ENCODE peak calls at places on chromosomes 4 and X, in seven cellular contexts. M is HCT116, C is HepG2, H is GM12878, U is K562, Q is SK-N-SH, O is H1. Z is an unnamed sample.

GRCh38 chr4:140049024-140049923 is 104.7 kb downstream of the MAML3 start:
- DNase-seq in M (no peak), C (peak), H (no peak), U (no peak), Q (peak), O (peak), Z (no peak)

GRCh38 chrX:15749642-15750610 is 11.9 kb downstream of the CA5B start:
- DNase-seq in M (no peak), C (no peak), H (no peak), U (no peak), Q (no peak), O (no peak), Z (peak)

GRCh38 chrX:123803331-123803983 is 56.4 kb upstream of the XIAP start:
- DNase-seq in M (peak), C (peak), H (no peak), U (peak), Q (peak), O (no peak), Z (peak)

GRCh38 chrX:120857240-120857639 is 18.4 kb downstream of the CT47B1 start:
- DNase-seq in M (peak), C (no peak), H (no peak), U (no peak), Q (no peak), O (peak), Z (peak)

GRCh38 chrX:119226431-119226830 is 9.7 kb upstream of the PGRMC1 start:
- DNase-seq in M (no peak), C (no peak), H (no peak), U (no peak), Q (no peak), O (no peak), Z (no peak)

GRCh38 chr4:3291411-3291968 is 1.3 kb upstream of the RGS12 start:
- DNase-seq in M (no peak), C (peak), H (no peak), U (no peak), Q (no peak), O (peak), Z (peak)

GRCh38 chr4:140653718-140654515 is 85.2 kb upstream of the UCP1 start:
- DNase-seq in M (no peak), C (no peak), H (no peak), U (no peak), Q (peak), O (peak), Z (no peak)

GRCh38 chrX:134718329-134719317 is 60.4 kb upstream of the PLAC1 start:
- DNase-seq in M (peak), C (no peak), H (peak), U (no peak), Q (no peak), O (no peak), Z (peak)

GRCh38 chr4:108181704-108182103 is 13.0 kb upstream of the LEF1 start:
- DNase-seq in M (no peak), C (peak), H (no peak), U (peak), Q (no peak), O (no peak), Z (no peak)

GRCh38 chr4:87807402-87807801 is 8.0 kb downstream of the IBSP start:
- DNase-seq in M (no peak), C (no peak), H (no peak), U (no peak), Q (no peak), O (no peak), Z (no peak)

GRCh38 chr4:4677825-4678522 is 136.1 kb upstream of the STX18 start:
- DNase-seq in M (peak), C (no peak), H (no peak), U (peak), Q (peak), O (peak), Z (no peak)

GRCh38 chr4:44118971-44119680 is 329.5 kb downstream of the KCTD8 start:
- DNase-seq in M (no peak), C (no peak), H (no peak), U (no peak), Q (no peak), O (no peak), Z (no peak)

GRCh38 chrX:135112096-135112729 is 8.1 kb downstream of the ETDB start:
- DNase-seq in M (peak), C (no peak), H (no peak), U (peak), Q (peak), O (peak), Z (no peak)

GRCh38 chrX:150313514-150313913 is 49.6 kb upstream of the MAMLD1 start:
- DNase-seq in M (no peak), C (no peak), H (no peak), U (no peak), Q (no peak), O (no peak), Z (no peak)

GRCh38 chrX:47489507-47490275 is 6.7 kb upstream of the ZNF41 start:
- DNase-seq in M (no peak), C (no peak), H (no peak), U (no peak), Q (no peak), O (no peak), Z (no peak)

GRCh38 chrX:153454901-153455550 is 9.2 kb upstream of the TREX2 start:
- DNase-seq in M (no peak), C (no peak), H (no peak), U (no peak), Q (no peak), O (no peak), Z (no peak)

GRCh38 chr4:108611360-108611759 is 9.0 kb upstream of the RPL34 start:
- DNase-seq in M (no peak), C (no peak), H (no peak), U (no peak), Q (no peak), O (no peak), Z (no peak)

GRCh38 chr4:47490550-47490949 is 5.5 kb downstream of the ATP10D start:
- DNase-seq in M (peak), C (peak), H (no peak), U (no peak), Q (peak), O (no peak), Z (no peak)

GRCh38 chr4:71709961-71710360 is 73.9 kb downstream of the GC start:
- DNase-seq in M (no peak), C (no peak), H (no peak), U (no peak), Q (no peak), O (no peak), Z (peak)

GRCh38 chr4:118086334-118086733 is 52.0 kb downstream of the NDST3 start:
- DNase-seq in M (peak), C (no peak), H (no peak), U (no peak), Q (no peak), O (no peak), Z (no peak)

GRCh38 chr4:1584498-1584897 is 99.6 kb downstream of the FAM53A start:
- DNase-seq in M (no peak), C (no peak), H (no peak), U (no peak), Q (no peak), O (no peak), Z (no peak)

GRCh38 chr4:20356565-20356964 is 104.9 kb downstream of the SLIT2 start:
- DNase-seq in M (no peak), C (no peak), H (no peak), U (no peak), Q (peak), O (no peak), Z (no peak)

GRCh38 chrX:10859353-10859752 is 239.0 kb upstream of the MID1 start:
- DNase-seq in M (no peak), C (no peak), H (no peak), U (no peak), Q (no peak), O (no peak), Z (no peak)
- TF ChIP-seq JUND in M (no peak), C (no peak), H (no peak), U (no peak), Q (no peak), O (no peak), Z (no peak)

GRCh38 chr4:124090007-124090406 is 622.5 kb downstream of the ANKRD50 start:
- DNase-seq in M (no peak), C (no peak), H (no peak), U (no peak), Q (no peak), O (no peak), Z (no peak)

GRCh38 chr4:124083706-124084105 is 628.8 kb downstream of the ANKRD50 start:
- DNase-seq in M (no peak), C (no peak), H (no peak), U (no peak), Q (no peak), O (no peak), Z (no peak)

GRCh38 chr4:124085561-124086180 is 626.9 kb downstream of the ANKRD50 start:
- DNase-seq in M (no peak), C (no peak), H (no peak), U (no peak), Q (no peak), O (no peak), Z (no peak)
- TF ChIP-seq JUND in M (no peak), C (no peak), H (no peak), U (no peak), Q (no peak), O (no peak), Z (no peak)

GRCh38 chr4:38154681-38155588 is 194.7 kb downstream of the PTTG2 start:
- DNase-seq in M (no peak), C (no peak), H (no peak), U (no peak), Q (no peak), O (no peak), Z (no peak)
- TF ChIP-seq JUND in M (no peak), C (no peak), H (no peak), U (no peak), Q (no peak), O (no peak), Z (no peak)

DNA sequence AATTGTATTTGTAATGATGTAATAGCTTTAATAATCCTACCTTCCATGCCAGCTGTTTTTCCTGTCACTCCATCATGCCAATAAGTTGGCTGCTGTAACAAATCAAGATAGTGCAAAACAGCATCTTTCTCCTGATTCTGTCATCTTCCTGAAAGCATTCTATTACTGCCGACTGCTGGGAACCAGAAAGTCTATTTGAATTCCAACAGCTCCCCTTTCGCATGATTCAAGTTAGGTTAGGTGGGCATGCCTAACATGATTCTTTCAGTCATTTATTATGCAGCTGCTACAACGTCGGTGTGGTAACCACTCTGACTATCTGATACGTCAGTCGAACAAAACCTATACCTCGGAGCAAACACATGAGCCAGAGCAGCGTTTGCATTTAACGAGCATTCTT is 127.9 kb upstream of the DMD start:
- DNase-seq in M (no peak), C (no peak), H (no peak), U (no peak), Q (no peak), O (no peak), Z (no peak)
- TF ChIP-seq JUND in M (no peak), C (no peak), H (no peak), U (no peak), Q (no peak), O (no peak), Z (no peak)

DNA sequence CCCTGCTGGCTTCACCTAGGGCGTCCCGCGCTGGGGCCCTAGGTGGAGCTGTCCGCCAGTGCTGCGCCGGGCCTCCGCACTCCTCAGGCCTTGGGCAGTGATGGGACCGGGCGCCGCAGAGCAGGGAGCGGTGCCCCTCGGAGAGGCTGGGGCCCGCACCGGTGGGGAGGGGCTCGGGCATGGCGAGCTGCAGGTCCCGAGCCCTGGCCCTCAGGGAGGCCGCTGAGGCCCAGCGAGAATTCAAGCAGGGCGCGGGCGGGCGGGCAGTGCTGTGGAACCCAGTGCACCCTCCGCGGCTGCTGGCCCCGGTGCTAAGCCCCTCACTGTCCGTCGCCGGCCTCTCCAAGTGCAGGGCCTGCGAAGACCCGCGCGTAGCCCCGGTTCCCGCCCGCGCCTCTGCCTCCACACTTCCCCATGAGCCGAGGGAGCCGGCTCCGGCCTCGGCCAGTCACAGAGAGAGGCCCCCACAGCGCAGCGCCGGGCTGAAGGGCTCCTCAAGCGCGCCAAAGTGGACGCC is 565.1 kb upstream of the NDST4 start:
- DNase-seq in M (no peak), C (no peak), H (no peak), U (no peak), Q (no peak), O (no peak), Z (no peak)
- TF ChIP-seq JUND in M (no peak), C (no peak), H (no peak), U (no peak), Q (no peak), O (no peak), Z (no peak)

GRCh38 chrX:31057691-31058090 is 14.2 kb downstream of the FTHL17 start:
- DNase-seq in M (no peak), C (no peak), H (no peak), U (no peak), Q (no peak), O (no peak), Z (no peak)

GRCh38 chrX:31060013-31060412 is 11.8 kb downstream of the FTHL17 start:
- DNase-seq in M (no peak), C (no peak), H (no peak), U (no peak), Q (no peak), O (no peak), Z (no peak)

GRCh38 chrX:31061091-31061490 is 10.8 kb downstream of the FTHL17 start:
- DNase-seq in M (no peak), C (no peak), H (no peak), U (no peak), Q (no peak), O (no peak), Z (no peak)

GRCh38 chrX:31058284-31058683 is 13.6 kb downstream of the FTHL17 start:
- DNase-seq in M (no peak), C (no peak), H (no peak), U (no peak), Q (no peak), O (no peak), Z (no peak)

DNA sequence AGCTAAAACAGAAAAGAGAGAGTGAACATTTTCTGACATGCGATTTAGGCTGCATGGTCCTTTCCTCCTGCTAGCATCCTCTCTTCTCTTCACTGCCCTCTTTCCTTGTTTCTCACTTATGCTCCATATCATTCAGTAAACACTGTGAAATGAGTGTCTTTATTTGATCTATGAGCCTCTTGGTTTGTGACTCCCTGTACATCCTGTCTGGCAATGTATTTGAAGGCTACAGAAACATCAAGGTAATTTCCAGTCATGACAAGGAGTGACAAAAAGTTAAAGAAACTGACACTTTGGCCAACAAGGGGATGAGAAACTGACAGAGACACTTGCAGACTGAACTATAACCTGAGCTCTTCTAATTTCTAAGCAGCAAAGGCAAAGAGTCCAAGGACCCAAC is 8.7 kb downstream of the FTHL17 start:
- DNase-seq in M (no peak), C (no peak), H (no peak), U (no peak), Q (no peak), O (no peak), Z (no peak)
- TF ChIP-seq JUND in M (no peak), C (no peak), H (no peak), U (no peak), Q (no peak), O (no peak), Z (no peak)